ENCODE peak calls at places on chromosome 7, in six cellular contexts. Y is lower lobe of right lung, U is dorsolateral prefrontal cortex, F is A549, Q is OCI-LY7, J is stomach. S is an unnamed sample.
A peak's percentile ranks its signal among the peaks of the same experiment; 100 is the strongest.

GRCh38 chr7:130365511-130366441 is 14.5 kb upstream of the CPA1 start:
- DNase-seq in Y (no peak), U (peak; percentile 46), F (no peak), Q (no peak), J (peak; percentile 28), S (peak; percentile 15)

GRCh38 chr7:151019130-151019447 is 5.2 kb downstream of the ATG9B start:
- DNase-seq in Y (no peak), U (no peak), F (no peak), Q (no peak), J (no peak), S (no peak)

GRCh38 chr7:155306677-155307470 is 9.2 kb downstream of the INSIG1 start:
- DNase-seq in Y (no peak), U (no peak), F (no peak), Q (no peak), J (peak; percentile 64), S (peak; percentile 74)

GRCh38 chr7:22094413-22095304 is 149.0 kb upstream of the CDCA7L start:
- DNase-seq in Y (no peak), U (no peak), F (no peak), Q (peak; percentile 20), J (no peak), S (no peak)

GRCh38 chr7:20932785-20933184 is 146.1 kb upstream of the SP8 start:
- DNase-seq in Y (no peak), U (no peak), F (no peak), Q (no peak), J (no peak), S (no peak)

GRCh38 chr7:389911-390601 is 100.1 kb downstream of the FOXL3 start:
- DNase-seq in Y (peak; percentile 31), U (peak; percentile 21), F (no peak), Q (no peak), J (peak; percentile 24), S (no peak)

GRCh38 chr7:88184848-88185304 is 35.0 kb downstream of the SRI start:
- DNase-seq in Y (no peak), U (peak; percentile 42), F (no peak), Q (no peak), J (no peak), S (no peak)

GRCh38 chr7:115096262-115096661 is 174.4 kb downstream of the MDFIC start:
- DNase-seq in Y (no peak), U (no peak), F (no peak), Q (no peak), J (no peak), S (no peak)

GRCh38 chr7:105748701-105749100 is 127.7 kb downstream of the ATXN7L1 start:
- DNase-seq in Y (no peak), U (no peak), F (no peak), Q (no peak), J (no peak), S (no peak)

GRCh38 chr7:30918676-30919075 is 7.0 kb downstream of the AQP1 start:
- DNase-seq in Y (peak; percentile 18), U (no peak), F (no peak), Q (no peak), J (no peak), S (peak; percentile 20)

GRCh38 chr7:21256310-21256877 is 171.5 kb upstream of the SP4 start:
- DNase-seq in Y (no peak), U (no peak), F (peak; percentile 6), Q (peak; percentile 45), J (no peak), S (no peak)

GRCh38 chr7:25968205-25968993 is 183.6 kb upstream of the NFE2L3 start:
- DNase-seq in Y (no peak), U (no peak), F (no peak), Q (peak; percentile 97), J (peak; percentile 37), S (no peak)

GRCh38 chr7:77570330-77571011 is 33.4 kb downstream of the PTPN12 start:
- DNase-seq in Y (no peak), U (no peak), F (no peak), Q (no peak), J (no peak), S (no peak)

GRCh38 chr7:108234281-108234680 is 104.1 kb upstream of the LAMB4 start:
- DNase-seq in Y (no peak), U (no peak), F (no peak), Q (no peak), J (no peak), S (no peak)

GRCh38 chr7:21942955-21943354 is 2.7 kb downstream of the CDCA7L start:
- DNase-seq in Y (no peak), U (no peak), F (no peak), Q (no peak), J (no peak), S (no peak)

GRCh38 chr7:124032369-124033092 is at the start of gene TMEM229A:
- DNase-seq in Y (peak; percentile 48), U (peak; percentile 66), F (peak; percentile 22), Q (no peak), J (peak; percentile 54), S (peak; percentile 57)

GRCh38 chr7:88102686-88103085 is 117.2 kb downstream of the SRI start:
- DNase-seq in Y (no peak), U (no peak), F (no peak), Q (no peak), J (no peak), S (no peak)

GRCh38 chr7:117673367-117673766 is 193.5 kb downstream of the CFTR start:
- DNase-seq in Y (peak; percentile 69), U (peak; percentile 65), F (no peak), Q (no peak), J (peak; percentile 35), S (peak; percentile 38)

GRCh38 chr7:9017251-9017650 is 583.8 kb downstream of the NXPH1 start:
- DNase-seq in Y (no peak), U (no peak), F (no peak), Q (no peak), J (no peak), S (no peak)

GRCh38 chr7:36949711-36950600 is 225.7 kb upstream of the AOAH start:
- DNase-seq in Y (no peak), U (no peak), F (no peak), Q (no peak), J (no peak), S (peak; percentile 76)

GRCh38 chr7:83452256-83452655 is 196.7 kb downstream of the SEMA3E start:
- DNase-seq in Y (no peak), U (no peak), F (no peak), Q (no peak), J (no peak), S (no peak)

GRCh38 chr7:68147621-68148238 is 1151.1 kb downstream of the TYW1 start:
- DNase-seq in Y (no peak), U (no peak), F (no peak), Q (no peak), J (no peak), S (no peak)

GRCh38 chr7:74226633-74227032 is 16.8 kb downstream of the LAT2 start:
- DNase-seq in Y (peak; percentile 55), U (no peak), F (no peak), Q (no peak), J (no peak), S (no peak)

GRCh38 chr7:68865351-68865885 is 732.9 kb upstream of the AUTS2 start:
- DNase-seq in Y (no peak), U (no peak), F (no peak), Q (no peak), J (no peak), S (no peak)

GRCh38 chr7:78542981-78543380 is 744.4 kb downstream of the PHTF2 start:
- DNase-seq in Y (no peak), U (no peak), F (no peak), Q (no peak), J (no peak), S (no peak)

GRCh38 chr7:101081432-101081831 is 3.8 kb upstream of the TRIM56 start:
- DNase-seq in Y (no peak), U (no peak), F (no peak), Q (no peak), J (no peak), S (no peak)

GRCh38 chr7:105298439-105298894 is 90.3 kb downstream of the SRPK2 start:
- DNase-seq in Y (no peak), U (no peak), F (no peak), Q (no peak), J (no peak), S (no peak)

DNA sequence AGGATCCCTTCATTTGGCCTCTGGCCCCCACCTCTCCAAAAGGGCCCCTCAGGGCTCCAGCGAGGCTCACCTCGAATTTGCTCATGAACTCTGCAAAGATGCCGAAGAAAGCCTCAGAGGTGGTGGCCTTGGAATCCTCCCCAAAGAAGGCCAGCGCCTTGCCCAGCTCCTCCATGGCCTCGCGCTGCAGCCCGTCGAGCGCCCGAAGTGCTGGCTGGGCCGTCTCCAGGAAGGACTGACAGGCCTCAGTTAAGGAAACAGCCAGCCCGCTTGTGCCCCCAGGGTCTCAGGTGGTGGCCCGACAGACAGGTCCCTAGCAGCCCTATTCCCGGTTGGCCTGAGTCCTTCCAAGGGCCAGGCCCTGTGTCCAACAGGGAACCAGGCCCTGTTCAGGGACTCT is 50.2 kb upstream of the DAGLB start:
- DNase-seq in Y (no peak), U (no peak), F (no peak), Q (no peak), J (no peak), S (no peak)
- H3K27ac ChIP-seq in Y (no peak overlapping the region), U (no peak overlapping the region), F (no peak overlapping the region), Q (no peak overlapping the region), J (no peak overlapping the region), S (no peak overlapping the region)

DNA sequence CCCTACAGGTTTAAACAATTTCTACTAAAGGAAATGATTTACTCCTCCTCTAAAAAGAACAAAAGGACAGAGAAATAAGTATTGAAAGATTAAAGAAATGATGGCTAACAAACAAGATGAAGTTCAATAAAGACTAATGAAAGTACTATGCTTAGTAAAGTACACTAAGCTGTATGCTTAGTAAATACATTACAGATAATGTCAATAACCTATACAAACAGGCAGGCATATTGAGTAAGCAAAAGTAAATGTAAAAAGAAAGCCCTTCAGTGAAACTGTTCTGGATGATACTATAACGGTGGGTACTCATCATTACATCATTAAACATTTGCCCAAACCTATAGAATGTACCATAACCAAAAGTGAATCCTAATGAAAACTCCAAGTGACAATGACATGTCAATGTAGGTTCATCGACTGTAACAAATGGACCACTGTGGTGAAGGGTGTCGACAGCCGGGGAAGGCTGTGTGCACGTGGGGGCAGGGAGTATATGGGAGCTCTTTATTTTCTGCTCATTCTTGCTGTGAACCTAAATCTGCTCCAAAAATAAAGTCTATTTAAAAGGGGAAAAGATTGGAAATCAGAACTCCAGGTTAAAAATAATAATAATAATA is 34.0 kb downstream of the CYTH3 start:
- DNase-seq in Y (no peak), U (no peak), F (no peak), Q (no peak), J (no peak), S (no peak)
- H3K27ac ChIP-seq in Y (no peak overlapping the region), U (no peak overlapping the region), F (no peak overlapping the region), Q (no peak overlapping the region), J (no peak overlapping the region), S (no peak overlapping the region)

GRCh38 chr7:76049295-76049694 is 1.4 kb downstream of the MDH2 start:
- DNase-seq in Y (no peak), U (no peak), F (no peak), Q (no peak), J (no peak), S (no peak)
- H3K27ac ChIP-seq in Y (no peak overlapping the region), U (no peak overlapping the region), F (peak overlapping the region; percentile 97), Q (peak overlapping the region; percentile 74), J (peak overlapping the region; percentile 96), S (no peak overlapping the region)

GRCh38 chr7:92785923-92786322 is 50.5 kb downstream of the CDK6 start:
- DNase-seq in Y (no peak), U (no peak), F (no peak), Q (no peak), J (no peak), S (no peak)
- H3K27ac ChIP-seq in Y (no peak overlapping the region), U (no peak overlapping the region), F (peak overlapping the region; percentile 70), Q (no peak overlapping the region), J (no peak overlapping the region), S (no peak overlapping the region)

S was measured in right lobe of liver.